ENCODE peak calls at places on chromosome 1, in nine cellular contexts. T is NCI-H446; Q is GM13976; I is NCI-H146; Y is mucosa of gallbladder; U is EL; J is T-helper 9 cell; Z is activated CD4-positive, alpha-beta T cell treated with anti-CD3 and anti-CD28 coated beads, Interleukin-2, amount 50 U/mL, for 1 hour; M is EH. P is an unnamed sample.

GRCh38 chr1:159181328-159182024 is 10.1 kb downstream of the CADM3 start:
- DNase-seq in T (peak; percentile 35), Q (no peak), I (no peak), Y (no peak), U (no peak), J (no peak), Z (no peak), M (no peak), P (no peak)

GRCh38 chr1:181033128-181033798 is 520 bp upstream of the MR1 start:
- DNase-seq in T (no peak), Q (no peak), I (no peak), Y (peak; percentile 44), U (peak; percentile 46), J (no peak), Z (peak; percentile 17), M (peak; percentile 56), P (no peak)

GRCh38 chr1:207264663-207265270 is 56.7 kb upstream of the CD55 start:
- DNase-seq in T (no peak), Q (no peak), I (no peak), Y (no peak), U (no peak), J (no peak), Z (no peak), M (no peak), P (no peak)

GRCh38 chr1:84835169-84835568 is 57.8 kb downstream of the LPAR3 start:
- DNase-seq in T (no peak), Q (no peak), I (no peak), Y (no peak), U (no peak), J (no peak), Z (no peak), M (no peak), P (no peak)

GRCh38 chr1:37602750-37603694 is 7.3 kb upstream of the GNL2 start:
- DNase-seq in T (peak; percentile 4), Q (peak; percentile 77), I (peak; percentile 47), Y (peak; percentile 18), U (peak; percentile 34), J (peak; percentile 10), Z (peak; percentile 14), M (peak; percentile 43), P (no peak)

GRCh38 chr1:56095924-56096655 is 483.3 kb downstream of the PLPP3 start:
- DNase-seq in T (peak; percentile 27), Q (no peak), I (no peak), Y (peak; percentile 28), U (peak; percentile 70), J (no peak), Z (no peak), M (peak; percentile 97), P (no peak)

GRCh38 chr1:30779294-30780071 is 21.9 kb upstream of the LAPTM5 start:
- DNase-seq in T (peak; percentile 58), Q (peak; percentile 87), I (peak; percentile 36), Y (peak; percentile 86), U (peak; percentile 73), J (peak; percentile 95), Z (peak; percentile 94), M (peak; percentile 72), P (peak; percentile 84)

GRCh38 chr1:47224676-47225399 is 7.2 kb downstream of the TAL1 start:
- DNase-seq in T (no peak), Q (no peak), I (no peak), Y (no peak), U (no peak), J (no peak), Z (no peak), M (no peak), P (no peak)

GRCh38 chr1:153616144-153616884 is at the start of gene S100A14:
- DNase-seq in T (no peak), Q (peak; percentile 47), I (no peak), Y (peak; percentile 84), U (no peak), J (no peak), Z (no peak), M (no peak), P (peak; percentile 90)

GRCh38 chr1:3463013-3463385 is 8.5 kb downstream of the ARHGEF16 start:
- DNase-seq in T (no peak), Q (no peak), I (no peak), Y (no peak), U (no peak), J (no peak), Z (no peak), M (no peak), P (peak; percentile 8)

GRCh38 chr1:221439734-221440436 is 302.0 kb downstream of the DUSP10 start:
- DNase-seq in T (peak; percentile 65), Q (no peak), I (no peak), Y (no peak), U (peak; percentile 97), J (no peak), Z (peak; percentile 12), M (peak; percentile 95), P (no peak)

GRCh38 chr1:63569917-63570316 is 23.3 kb upstream of the PGM1 start:
- DNase-seq in T (no peak), Q (no peak), I (no peak), Y (no peak), U (no peak), J (no peak), Z (no peak), M (no peak), P (no peak)

GRCh38 chr1:68717330-68717729 is 220.4 kb upstream of the DEPDC1 start:
- DNase-seq in T (no peak), Q (no peak), I (no peak), Y (no peak), U (no peak), J (no peak), Z (no peak), M (no peak), P (no peak)

GRCh38 chr1:247747616-247748015 is 325 bp downstream of the OR14A2 start:
- DNase-seq in T (no peak), Q (no peak), I (no peak), Y (no peak), U (peak; percentile 20), J (no peak), Z (no peak), M (peak; percentile 3), P (no peak)